ENCODE peak calls at places on chromosomes 6 and 20, in seven cellular contexts. K is upper lobe of right lung, B is suprapubic skin, J is heart left ventricle, E is right lobe of liver, M is BE2C, V is mucosa of descending colon. S is an unnamed sample. For H3K36me3, the result is how much of the 10 kb centered on the place peaks cover.

GRCh38 chr6:38434051-38434450 is 205.7 kb downstream of the BTBD9 start:
- DNase-seq in M (no peak), J (no peak), B (no peak), E (no peak), K (no peak), V (no peak), S (no peak)

GRCh38 chr6:40999498-41000070 is 39.4 kb downstream of the UNC5CL start:
- DNase-seq in V (peak), B (no peak), J (peak), M (peak), K (no peak), E (peak), S (no peak)

GRCh38 chr6:23045280-23045679 is 475.9 kb downstream of the HDGFL1 start:
- DNase-seq in B (no peak), V (no peak), E (no peak), K (no peak), J (no peak), M (no peak), S (no peak)

GRCh38 chr6:29965873-29966601 is 23.7 kb downstream of the HLA-A start:
- DNase-seq in M (peak), J (peak), V (peak), B (peak), K (peak), E (peak), S (peak)

GRCh38 chr6:154638369-154638768 is 94.8 kb upstream of the SCAF8 start:
- DNase-seq in V (no peak), E (no peak), K (no peak), M (no peak), B (no peak), J (no peak), S (no peak)

GRCh38 chr20:22060610-22061009 is 355.1 kb downstream of the PAX1 start:
- DNase-seq in J (no peak), M (no peak), V (no peak), B (no peak), K (no peak), E (no peak), S (no peak)

GRCh38 chr6:84618046-84618752 is 146.2 kb downstream of the TBX18 start:
- DNase-seq in J (no peak), K (no peak), E (no peak), B (no peak), V (no peak), M (no peak), S (no peak)

GRCh38 chr6:5850848-5851255 is 155.9 kb downstream of the NRN1 start:
- DNase-seq in E (no peak), M (no peak), B (no peak), K (no peak), V (no peak), J (no peak), S (no peak)

GRCh38 chr6:70479236-70479635 is 65.9 kb downstream of the FAM135A start:
- DNase-seq in J (no peak), K (no peak), B (no peak), M (no peak), E (no peak), V (no peak), S (no peak)

GRCh38 chr6:122995930-122996796 is at the start of gene CLVS2:
- DNase-seq in J (peak), V (no peak), B (no peak), M (peak), K (peak), E (peak), S (no peak)

GRCh38 chr20:36760647-36761046 is 12.9 kb downstream of the DSN1 start:
- DNase-seq in K (no peak), M (no peak), B (no peak), J (no peak), V (no peak), E (no peak), S (no peak)

GRCh38 chr20:36758276-36758675 is 12.4 kb upstream of the NDRG3 start:
- DNase-seq in B (no peak), M (no peak), E (no peak), K (no peak), J (no peak), V (no peak), S (no peak)

GRCh38 chr20:36756482-36756881 is 10.6 kb upstream of the NDRG3 start:
- DNase-seq in E (no peak), K (no peak), J (no peak), M (no peak), B (no peak), V (no peak), S (no peak)

GRCh38 chr20:36752582-36752981 is 6.7 kb upstream of the NDRG3 start:
- DNase-seq in V (no peak), B (no peak), E (no peak), J (no peak), M (no peak), K (no peak), S (no peak)

GRCh38 chr20:36754656-36755222 is 8.8 kb upstream of the NDRG3 start:
- DNase-seq in B (no peak), E (no peak), M (peak), V (peak), K (no peak), J (no peak), S (no peak)
- H3K36me3 ChIP-seq in B (under half), E (under half), M (under half), V (under half), K (under half), J (under half), S (under half)

DNA sequence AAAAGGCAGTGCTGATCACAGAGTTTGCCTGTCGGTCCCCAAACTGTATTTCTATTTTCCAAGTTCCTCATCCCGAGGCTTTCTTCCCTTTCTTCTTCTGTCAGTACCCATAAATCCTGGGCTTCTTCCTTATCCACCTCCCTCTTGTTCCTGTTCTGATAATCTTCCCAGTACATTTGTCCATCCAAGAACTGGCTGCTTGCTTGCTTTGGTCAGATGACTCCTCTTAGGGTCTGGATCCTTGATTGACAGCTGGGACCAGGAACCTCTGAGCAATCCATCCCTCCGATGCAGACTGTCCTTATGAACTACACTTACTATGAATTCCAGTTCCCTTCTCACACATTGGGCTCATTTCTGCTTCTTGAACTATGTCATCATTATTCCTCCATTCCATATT is 275.3 kb upstream of the CITED2 start:
- DNase-seq in K (no peak), J (no peak), E (no peak), B (no peak), M (no peak), V (no peak), S (no peak)
- TF ChIP-seq CTCF in K (no peak), J (no peak), E (no peak), B (no peak), M (no peak), V (no peak), S (no peak)

GRCh38 chr6:35725721-35726438 is 11.0 kb upstream of the ARMC12 start:
- DNase-seq in J (peak), B (peak), K (peak), M (no peak), V (peak), E (peak), S (no peak)
- H3K4me3 ChIP-seq in J (no peak), B (peak), K (peak), M (no peak), V (no peak), E (peak), S (peak)

GRCh38 chr20:62910777-62911497 is 15.4 kb downstream of the DIDO1 start:
- DNase-seq in J (no peak), M (no peak), E (no peak), V (no peak), K (no peak), B (no peak), S (no peak)
- H3K36me3 ChIP-seq in J (half or more), M (half or more), E (under half), V (under half), K (half or more), B (half or more), S (half or more)

DNA sequence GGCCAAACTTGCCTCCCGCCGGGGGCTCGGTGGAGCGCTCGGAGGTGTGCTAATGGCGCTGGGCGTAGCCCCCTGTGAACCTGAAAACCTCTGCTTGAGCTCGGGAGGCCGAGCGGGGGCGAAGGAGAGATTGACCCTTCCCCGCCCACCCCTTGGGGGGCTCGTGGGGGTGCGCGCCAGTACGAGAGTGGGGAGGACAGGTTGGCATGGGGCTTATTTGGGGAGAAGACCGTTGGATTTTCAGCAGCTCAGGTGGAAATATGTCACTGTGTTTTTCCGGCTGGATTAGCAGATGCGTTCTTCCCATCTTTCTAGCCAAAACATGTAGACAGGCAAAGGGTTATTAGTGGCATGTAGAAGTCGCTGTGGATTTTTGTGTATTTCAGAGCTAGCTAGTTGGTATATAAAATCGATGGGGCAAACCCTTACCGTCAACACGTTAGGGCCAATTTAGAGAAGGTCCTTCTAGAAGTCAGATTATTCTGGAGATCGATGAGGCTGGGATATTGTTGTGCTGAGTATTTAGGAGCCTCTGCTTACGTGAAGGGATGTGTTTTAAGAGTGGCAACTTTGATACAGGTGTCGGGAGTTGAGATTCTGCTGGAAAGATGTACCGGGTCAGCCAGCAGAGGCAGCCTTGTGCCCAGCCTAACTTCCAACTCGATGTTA is 525 bp downstream of the NCOA7 start:
- DNase-seq in V (peak), J (no peak), K (no peak), M (peak), E (no peak), B (no peak), S (no peak)
- TF ChIP-seq CTCF in V (no peak), J (peak), K (peak), M (peak), E (peak), B (no peak), S (peak)

DNA sequence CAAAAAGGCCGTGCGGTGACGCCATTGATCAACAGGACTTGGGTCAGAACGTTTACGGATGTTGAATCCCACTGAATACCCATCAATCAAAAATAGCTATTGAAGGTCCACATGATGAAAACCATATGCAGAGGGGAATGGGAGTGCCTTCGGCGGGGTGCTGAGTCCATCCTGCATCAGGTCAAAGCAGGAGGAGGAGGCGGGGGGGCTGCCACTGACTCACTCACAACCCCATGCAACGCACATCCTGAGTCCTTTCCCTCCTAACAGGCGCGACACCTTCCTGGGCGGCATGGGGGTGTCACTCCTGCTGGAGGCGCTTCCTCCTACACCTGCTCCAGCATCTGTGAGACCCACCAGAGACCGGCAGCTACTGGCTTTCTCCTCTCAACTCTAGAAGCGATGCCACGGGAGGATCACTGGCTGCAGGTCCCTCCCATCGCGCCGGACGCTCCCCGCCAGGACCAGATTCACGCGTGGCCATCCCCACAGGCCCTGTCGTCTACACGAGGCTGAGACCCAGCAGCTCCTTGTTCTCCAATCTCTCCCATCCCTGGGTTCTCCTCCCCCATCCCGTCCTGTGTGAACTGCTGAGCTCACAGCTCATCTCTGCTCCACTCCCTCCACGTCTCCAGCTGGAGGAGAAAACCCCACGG is 170.6 kb upstream of the THBS2 start:
- DNase-seq in B (no peak), M (no peak), E (no peak), J (no peak), V (no peak), K (no peak), S (no peak)
- H3K4me3 ChIP-seq in B (no peak), M (no peak), E (no peak), J (no peak), V (no peak), K (no peak), S (peak)

GRCh38 chr6:33279971-33280511 is 3.1 kb downstream of the B3GALT4 start:
- DNase-seq in M (peak), V (no peak), J (no peak), K (no peak), E (no peak), B (no peak), S (no peak)
- H3K36me3 ChIP-seq in M (half or more), V (under half), J (under half), K (under half), E (under half), B (half or more), S (under half)

GRCh38 chr6:136192917-136193316 is 57.2 kb downstream of the MTFR2 start:
- DNase-seq in E (no peak), V (no peak), B (no peak), J (no peak), M (no peak), K (no peak), S (no peak)
- TF ChIP-seq CTCF in E (no peak), V (no peak), B (no peak), J (no peak), M (no peak), K (no peak), S (no peak)

GRCh38 chr20:57007171-57007540 is 259.3 kb downstream of the BMP7 start:
- DNase-seq in J (no peak), M (no peak), B (no peak), E (no peak), K (no peak), V (no peak), S (no peak)
- H3K4me3 ChIP-seq in J (no peak), M (no peak), B (no peak), E (no peak), K (no peak), V (no peak), S (no peak)

S was measured in thoracic aorta.